ENCODE peak calls at places on chromosome 7, in ten cellular contexts. E, U, T, B, S, W, F, G, P and D are unnamed samples.

GRCh38 chr7:42311195-42311594 is 74.2 kb upstream of the GLI3 start:
- DNase-seq in E (no peak), U (no peak), T (no peak), B (no peak), S (no peak), W (no peak), F (no peak), G (no peak), P (no peak), D (no peak)

GRCh38 chr7:149787428-149788299 is 14.3 kb upstream of the ZNF467 start:
- DNase-seq in E (no peak), U (peak; percentile 64), T (no peak), B (no peak), S (no peak), W (no peak), F (no peak), G (no peak), P (no peak), D (no peak)

GRCh38 chr7:129468087-129468486 is 33.9 kb downstream of the STRIP2 start:
- DNase-seq in E (peak; percentile 55), U (no peak), T (no peak), B (no peak), S (no peak), W (no peak), F (no peak), G (peak; percentile 46), P (no peak), D (no peak)

GRCh38 chr7:54877683-54878082 is 118.7 kb upstream of the SEC61G start:
- DNase-seq in E (no peak), U (no peak), T (no peak), B (no peak), S (no peak), W (no peak), F (no peak), G (peak; percentile 23), P (no peak), D (no peak)

GRCh38 chr7:137691566-137691965 is 155.2 kb downstream of the DGKI start:
- DNase-seq in E (no peak), U (no peak), T (no peak), B (no peak), S (no peak), W (no peak), F (no peak), G (no peak), P (no peak), D (no peak)

GRCh38 chr7:48139461-48139860 is 31.8 kb upstream of the ABCA13 start:
- DNase-seq in E (no peak), U (peak; percentile 62), T (no peak), B (no peak), S (peak; percentile 14), W (peak; percentile 44), F (no peak), G (peak; percentile 39), P (no peak), D (no peak)

GRCh38 chr7:77476871-77477270 is 60.2 kb upstream of the PTPN12 start:
- DNase-seq in E (no peak), U (no peak), T (no peak), B (no peak), S (no peak), W (no peak), F (no peak), G (no peak), P (no peak), D (no peak)

GRCh38 chr7:36300696-36301350 is 88.8 kb upstream of the ANLN start:
- DNase-seq in E (no peak), U (no peak), T (no peak), B (no peak), S (no peak), W (no peak), F (no peak), G (no peak), P (no peak), D (no peak)

GRCh38 chr7:96778263-96778662 is 68.6 kb upstream of the SEM1 start:
- DNase-seq in E (no peak), U (peak; percentile 60), T (no peak), B (no peak), S (no peak), W (peak; percentile 35), F (no peak), G (no peak), P (no peak), D (no peak)
- TF ChIP-seq CTCF in E (no peak), U (peak; percentile 66), T (no peak), B (peak; percentile 5), S (no peak), W (no peak), F (peak; percentile 32), G (no peak), P (no peak), D (peak; percentile 4)

GRCh38 chr7:31343516-31344305 is 3.2 kb upstream of the NEUROD6 start:
- DNase-seq in E (no peak), U (no peak), T (no peak), B (no peak), S (no peak), W (no peak), F (no peak), G (no peak), P (no peak), D (no peak)

GRCh38 chr7:31336202-31337035 is 4.1 kb downstream of the NEUROD6 start:
- DNase-seq in E (no peak), U (peak; percentile 69), T (no peak), B (no peak), S (no peak), W (peak; percentile 66), F (no peak), G (no peak), P (no peak), D (no peak)

GRCh38 chr7:31335161-31335888 is 5.2 kb downstream of the NEUROD6 start:
- DNase-seq in E (no peak), U (no peak), T (no peak), B (no peak), S (no peak), W (no peak), F (no peak), G (no peak), P (no peak), D (no peak)

GRCh38 chr7:31335889-31336201 is 4.7 kb downstream of the NEUROD6 start:
- DNase-seq in E (no peak), U (peak; percentile 61), T (no peak), B (no peak), S (no peak), W (no peak), F (no peak), G (no peak), P (no peak), D (no peak)

DNA sequence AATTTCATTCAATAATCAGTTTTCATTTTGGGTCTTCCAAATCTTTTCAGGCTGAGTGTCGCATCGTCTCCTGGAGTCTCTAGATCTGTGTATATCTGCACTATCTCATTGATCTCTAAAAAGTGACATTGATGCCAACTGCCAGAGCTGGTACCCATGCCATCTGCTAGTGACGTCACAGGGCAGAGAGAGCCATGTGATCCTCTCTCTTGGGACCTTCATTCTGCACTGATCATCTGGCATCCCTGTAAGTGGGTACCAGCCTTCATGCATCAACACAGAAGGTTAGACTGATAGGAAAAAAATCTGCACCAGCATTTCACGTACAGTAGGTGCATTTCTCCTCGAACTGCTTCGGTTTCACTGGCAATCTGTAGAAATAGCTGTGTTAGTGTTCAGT is at the start of gene NEUROD6:
- DNase-seq in E (no peak), U (no peak), T (no peak), B (no peak), S (no peak), W (no peak), F (no peak), G (no peak), P (no peak), D (no peak)
- TF ChIP-seq CTCF in E (no peak), U (no peak), T (no peak), B (no peak), S (no peak), W (no peak), F (no peak), G (no peak), P (no peak), D (no peak)

GRCh38 chr7:2544541-2545188 is 10.7 kb downstream of the BRAT1 start:
- DNase-seq in E (no peak), U (no peak), T (no peak), B (no peak), S (peak; percentile 7), W (no peak), F (no peak), G (no peak), P (no peak), D (no peak)
- TF ChIP-seq CTCF in E (no peak), U (no peak), T (no peak), B (no peak), S (no peak), W (no peak), F (no peak), G (no peak), P (no peak), D (no peak)

GRCh38 chr7:151399906-151400305 is 9.9 kb downstream of the WDR86 start:
- DNase-seq in E (no peak), U (no peak), T (no peak), B (no peak), S (no peak), W (no peak), F (no peak), G (no peak), P (no peak), D (no peak)

GRCh38 chr7:151400626-151401315 is 9.1 kb downstream of the WDR86 start:
- DNase-seq in E (no peak), U (no peak), T (no peak), B (peak; percentile 41), S (no peak), W (no peak), F (no peak), G (no peak), P (no peak), D (no peak)

GRCh38 chr7:151399305-151399601 is 10.6 kb downstream of the WDR86 start:
- DNase-seq in E (no peak), U (no peak), T (no peak), B (no peak), S (no peak), W (no peak), F (no peak), G (no peak), P (no peak), D (no peak)

GRCh38 chr7:151397026-151397425 is 12.8 kb downstream of the WDR86 start:
- DNase-seq in E (no peak), U (no peak), T (no peak), B (no peak), S (no peak), W (no peak), F (no peak), G (no peak), P (no peak), D (no peak)

DNA sequence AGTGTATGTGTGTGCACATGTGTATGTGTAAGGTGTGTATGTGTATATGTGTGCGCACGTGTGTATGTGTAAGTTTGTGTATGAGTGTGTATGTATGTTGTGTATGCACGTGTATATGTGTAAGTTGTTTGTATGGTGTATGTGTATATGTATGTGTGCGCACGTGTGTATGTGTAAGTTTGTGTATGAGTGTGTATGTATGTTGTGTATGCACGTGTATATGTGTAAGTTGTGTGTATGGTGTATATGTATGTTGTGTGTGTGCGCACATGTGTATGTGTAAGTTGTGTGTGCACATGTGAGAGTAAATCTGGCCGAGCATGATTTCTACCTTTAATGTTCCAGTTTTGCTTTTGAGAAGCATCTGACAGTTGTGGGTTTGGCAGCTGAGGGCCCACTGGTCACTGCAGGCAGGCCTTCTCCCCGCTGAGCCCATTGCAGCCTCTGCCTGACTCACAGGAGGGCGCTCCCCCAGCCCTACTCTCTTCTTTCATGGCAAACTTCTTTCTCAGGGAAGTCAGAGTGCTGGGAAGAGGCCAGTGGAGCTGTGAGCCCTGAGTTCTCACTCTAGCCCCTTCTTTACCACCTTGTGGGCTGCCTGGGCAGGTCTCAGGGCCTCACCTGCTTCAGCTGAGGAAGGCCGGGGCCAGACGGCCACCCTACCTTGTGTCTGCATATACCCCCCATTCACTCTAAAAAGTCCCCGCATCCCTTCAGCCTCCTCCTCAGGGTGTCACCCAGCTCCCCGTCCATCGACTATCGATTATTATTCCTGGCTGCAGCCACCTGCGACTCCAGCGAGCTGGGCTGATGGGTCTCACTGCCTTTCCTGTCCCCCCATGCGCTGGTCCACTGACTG is 11.2 kb downstream of the WDR86 start:
- DNase-seq in E (no peak), U (no peak), T (no peak), B (no peak), S (no peak), W (no peak), F (no peak), G (no peak), P (no peak), D (no peak)
- TF ChIP-seq CTCF in E (no peak), U (peak; percentile 24), T (no peak), B (no peak), S (no peak), W (no peak), F (no peak), G (no peak), P (no peak), D (no peak)